ENCODE peak calls at places on chromosomes 3 and 15, in six cellular contexts. S is coronary artery, R is NB4, J is cardiac fibroblast, H is prostate gland, T is SJSA1. M is an unnamed sample.

GRCh38 chr3:11803977-11804903 is 42.4 kb downstream of the TAMM41 start:
- DNase-seq in H (peak; percentile 25), J (peak; percentile 78), T (no peak), R (peak; percentile 63), S (no peak), M (no peak)

GRCh38 chr3:37779289-37780152 is 82.2 kb upstream of the CTDSPL start:
- DNase-seq in J (peak; percentile 91), R (peak; percentile 71), S (no peak), T (no peak), H (peak; percentile 40), M (peak; percentile 5)

GRCh38 chr3:181899702-181900101 is 188.0 kb downstream of the SOX2 start:
- DNase-seq in H (no peak), S (no peak), T (no peak), J (no peak), R (no peak), M (no peak)

GRCh38 chr3:2133191-2133590 is 34.5 kb downstream of the CNTN4 start:
- DNase-seq in H (no peak), J (no peak), S (no peak), R (no peak), T (no peak), M (no peak)

GRCh38 chr3:23333633-23334032 is 130.5 kb downstream of the UBE2E2 start:
- DNase-seq in R (no peak), J (no peak), T (no peak), S (no peak), H (no peak), M (no peak)

GRCh38 chr3:43907508-43907858 is 216.7 kb downstream of the ABHD5 start:
- DNase-seq in J (no peak), R (peak; percentile 82), H (no peak), T (no peak), S (no peak), M (no peak)

GRCh38 chr3:197124713-197125112 is 95.1 kb upstream of the MELTF start:
- DNase-seq in T (no peak), S (no peak), J (no peak), R (no peak), H (no peak), M (no peak)

GRCh38 chr3:192831111-192831644 is 86.5 kb downstream of the MB21D2 start:
- DNase-seq in S (no peak), H (no peak), R (no peak), J (peak; percentile 74), T (peak; percentile 60), M (peak; percentile 44)

GRCh38 chr3:99128740-99129505 is 227.4 kb upstream of the DCBLD2 start:
- DNase-seq in R (no peak), T (peak; percentile 76), S (no peak), J (peak; percentile 94), H (no peak), M (no peak)

GRCh38 chr3:179681492-179682263 is 28.8 kb downstream of the USP13 start:
- DNase-seq in T (no peak), R (no peak), H (no peak), J (peak; percentile 35), S (no peak), M (no peak)

GRCh38 chr15:96042734-96043224 is 287.7 kb upstream of the NR2F2 start:
- DNase-seq in R (peak; percentile 90), T (no peak), J (peak; percentile 58), H (no peak), S (no peak), M (no peak)

GRCh38 chr15:63121382-63122001 is at the start of gene LACTB:
- DNase-seq in H (peak; percentile 83), J (peak; percentile 95), R (peak; percentile 93), T (peak; percentile 90), S (peak; percentile 93), M (peak; percentile 74)

GRCh38 chr15:81301385-81301784 is 22.6 kb downstream of the STARD5 start:
- DNase-seq in J (no peak), R (no peak), S (no peak), H (no peak), T (no peak), M (no peak)

GRCh38 chr3:161316006-161316689 is 55.2 kb downstream of the SPTSSB start:
- DNase-seq in R (no peak), T (no peak), S (no peak), J (peak; percentile 1), H (peak; percentile 52), M (no peak)

GRCh38 chr3:113002676-113003075 is 11.9 kb downstream of the GTPBP8 start:
- DNase-seq in S (no peak), R (no peak), H (no peak), T (no peak), J (no peak), M (no peak)

GRCh38 chr3:8186213-8186612 is 315.4 kb upstream of the LMCD1 start:
- DNase-seq in J (no peak), R (no peak), H (no peak), S (no peak), T (no peak), M (no peak)

GRCh38 chr3:46913644-46914043 is 36.1 kb downstream of the PTH1R start:
- DNase-seq in H (peak; percentile 75), S (no peak), T (no peak), R (no peak), J (peak; percentile 80), M (no peak)

GRCh38 chr3:150751781-150752263 is 11.1 kb downstream of the SIAH2 start:
- DNase-seq in S (no peak), J (no peak), T (no peak), H (peak; percentile 76), R (no peak), M (no peak)

GRCh38 chr15:74851960-74852359 is 9.0 kb upstream of the ULK3 start:
- DNase-seq in T (no peak), H (no peak), S (no peak), R (no peak), J (no peak), M (no peak)

GRCh38 chr15:50260969-50261496 is 4.5 kb downstream of the HDC start:
- DNase-seq in T (no peak), H (no peak), J (no peak), R (no peak), S (no peak), M (no peak)

DNA sequence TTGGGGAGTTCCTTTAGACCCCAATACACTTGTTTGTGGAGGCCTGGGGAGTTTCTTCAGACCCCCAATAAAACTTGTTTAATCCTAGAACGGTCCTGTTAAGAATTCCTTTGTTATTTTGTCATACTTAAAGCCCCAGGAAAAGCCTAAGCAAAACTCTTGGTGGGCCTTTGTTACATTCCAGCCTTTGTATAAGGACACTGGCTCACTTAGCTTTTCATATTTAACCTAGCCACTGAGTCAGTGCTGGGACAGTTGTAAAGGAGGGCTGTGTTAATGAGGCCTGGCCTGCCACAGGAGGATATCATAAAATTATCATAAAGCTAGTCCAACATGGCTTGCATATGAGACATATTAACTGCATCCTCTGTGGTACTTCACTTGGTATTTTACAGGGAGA is 760.1 kb downstream of the ZNF385D start:
- DNase-seq in H (no peak), T (no peak), S (no peak), J (no peak), R (no peak), M (no peak)
- H3K4me3 ChIP-seq in H (no peak overlapping the region), T (no peak overlapping the region), S (no peak overlapping the region), J (no peak overlapping the region), R (no peak overlapping the region), M (no peak overlapping the region)

DNA sequence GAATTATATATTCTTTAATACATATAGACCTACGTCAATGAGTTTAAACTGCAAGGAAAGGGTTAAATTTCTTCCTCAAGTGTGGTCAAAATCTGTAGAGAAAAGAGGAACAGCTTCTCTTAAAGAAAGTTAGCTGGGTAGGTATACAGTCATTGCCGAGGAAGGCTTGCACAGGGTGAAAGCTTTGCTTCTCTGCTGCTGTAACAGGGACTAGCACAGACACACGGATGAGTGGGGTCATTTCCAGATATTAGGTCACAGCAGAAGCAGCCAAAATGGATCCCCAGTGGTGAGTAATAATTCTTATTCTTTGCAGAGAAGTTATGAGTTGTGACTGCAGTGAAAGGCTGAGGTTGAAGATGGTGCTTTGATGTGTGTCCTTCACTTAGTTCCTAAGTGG is at the start of gene CD86:
- DNase-seq in T (no peak), H (no peak), S (no peak), J (no peak), R (peak; percentile 78), M (no peak)
- H3K4me3 ChIP-seq in T (no peak within 1 kb of the TSS), H (no peak within 1 kb of the TSS), S (peak within 1 kb of the TSS; percentile 40), J (no peak within 1 kb of the TSS), R (peak within 1 kb of the TSS; percentile 37), M (no peak within 1 kb of the TSS)

GRCh38 chr15:40454904-40455391 is 14.2 kb downstream of the BAHD1 start:
- DNase-seq in J (peak; percentile 25), H (no peak), T (no peak), S (no peak), R (peak; percentile 86), M (no peak)
- H3K4me3 ChIP-seq in J (no peak overlapping the region), H (no peak overlapping the region), T (no peak overlapping the region), S (no peak overlapping the region), R (peak overlapping the region; percentile 0), M (peak overlapping the region; percentile 16)

GRCh38 chr3:185280572-185281365 is 26.9 kb upstream of the EHHADH start:
- DNase-seq in T (no peak), J (peak; percentile 71), H (no peak), R (peak; percentile 77), S (no peak), M (no peak)

GRCh38 chr3:185270956-185271332 is 17.1 kb upstream of the EHHADH start:
- DNase-seq in H (no peak), R (no peak), T (no peak), S (no peak), J (no peak), M (no peak)

GRCh38 chr3:185272051-185272450 is 18.2 kb upstream of the EHHADH start:
- DNase-seq in T (no peak), H (no peak), S (no peak), R (no peak), J (peak; percentile 39), M (no peak)

GRCh38 chr3:185279582-185280138 is 25.8 kb upstream of the EHHADH start:
- DNase-seq in J (no peak), R (no peak), T (no peak), H (no peak), S (no peak), M (no peak)

GRCh38 chr3:185276415-185276814 is 22.6 kb upstream of the EHHADH start:
- DNase-seq in H (no peak), R (no peak), T (no peak), J (no peak), S (no peak), M (no peak)
- H3K4me3 ChIP-seq in H (no peak overlapping the region), R (no peak overlapping the region), T (no peak overlapping the region), J (no peak overlapping the region), S (no peak overlapping the region), M (no peak overlapping the region)

DNA sequence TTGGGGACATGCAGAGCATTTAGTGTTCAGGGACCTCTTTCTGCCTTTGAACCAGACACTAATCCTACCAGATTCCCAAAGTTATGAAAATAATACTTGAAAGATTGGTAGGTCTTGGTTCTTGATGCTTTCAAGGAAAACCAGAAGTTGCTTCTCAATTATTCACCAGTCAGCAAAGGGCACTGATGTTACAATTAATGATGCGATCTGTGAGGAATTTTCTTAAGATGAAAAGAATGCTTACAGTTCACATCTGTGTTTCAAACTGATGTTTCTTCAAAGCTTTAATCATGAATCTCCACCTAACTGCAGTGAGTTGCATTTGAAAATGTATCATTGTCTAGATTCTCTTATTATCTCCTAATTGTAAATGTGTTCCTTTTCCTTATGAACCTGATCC is 161.0 kb downstream of the NAALADL2 start:
- DNase-seq in R (no peak), T (no peak), S (no peak), J (no peak), H (no peak), M (no peak)
- H3K4me3 ChIP-seq in R (no peak overlapping the region), T (no peak overlapping the region), S (no peak overlapping the region), J (no peak overlapping the region), H (no peak overlapping the region), M (no peak overlapping the region)

M was measured in naive thymus-derived CD4-positive, alpha-beta T cell.